ENCODE peak calls at places on chromosomes 2 and 18, in six cellular contexts. P, R, E, G, C and T are unnamed samples.

GRCh38 chr2:199718074-199718473 is 132.9 kb downstream of the FTCDNL1 start:
- DNase-seq in P (no peak), E (no peak), G (no peak), C (no peak), R (no peak), T (no peak)

GRCh38 chr2:148875387-148876051 is 492 bp downstream of the KIF5C start:
- DNase-seq in E (no peak), R (no peak), P (no peak), C (peak; percentile 45), G (peak; percentile 14), T (no peak)

GRCh38 chr2:225764346-225764745 is 364.8 kb downstream of the NYAP2 start:
- DNase-seq in P (no peak), G (no peak), E (no peak), R (no peak), C (no peak), T (no peak)

GRCh38 chr2:2024751-2025481 is 280.6 kb upstream of the PXDN start:
- DNase-seq in C (peak; percentile 22), R (peak; percentile 1), P (no peak), G (no peak), E (no peak), T (no peak)

GRCh38 chr2:38740851-38741541 is 10.2 kb downstream of the SRSF7 start:
- DNase-seq in G (peak; percentile 69), E (no peak), C (peak; percentile 64), R (no peak), P (peak; percentile 77), T (no peak)

GRCh38 chr2:222024934-222025890 is 273.6 kb downstream of the PAX3 start:
- DNase-seq in R (no peak), G (peak; percentile 59), E (no peak), P (no peak), C (peak; percentile 85), T (no peak)

GRCh38 chr18:72232611-72233010 is 311.5 kb downstream of the CBLN2 start:
- DNase-seq in R (no peak), P (no peak), E (no peak), C (no peak), G (no peak), T (no peak)

GRCh38 chr18:11953113-11953512 is 28.2 kb upstream of the IMPA2 start:
- DNase-seq in P (no peak), E (no peak), R (no peak), G (no peak), C (no peak), T (no peak)

GRCh38 chr2:46535360-46535759 is 56.0 kb downstream of the TMEM247 start:
- DNase-seq in G (no peak), P (no peak), R (no peak), E (no peak), C (no peak), T (no peak)

GRCh38 chr2:113858764-113859163 is 31.1 kb upstream of the ACTR3 start:
- DNase-seq in C (no peak), E (no peak), G (peak; percentile 97), R (no peak), P (no peak), T (no peak)

GRCh38 chr18:3595282-3596273 is 145.6 kb downstream of the TGIF1 start:
- DNase-seq in G (peak; percentile 96), C (peak; percentile 76), E (peak; percentile 43), R (peak; percentile 72), P (no peak), T (peak; percentile 70)

GRCh38 chr18:23712445-23712844 is 23.2 kb downstream of the LAMA3 start:
- DNase-seq in G (no peak), P (no peak), C (no peak), R (no peak), E (no peak), T (no peak)

GRCh38 chr18:72223733-72224132 is 320.4 kb downstream of the CBLN2 start:
- DNase-seq in R (no peak), P (no peak), C (no peak), E (no peak), G (no peak), T (no peak)

GRCh38 chr2:26316845-26317244 is 29.1 kb upstream of the SELENOI start:
- DNase-seq in P (no peak), C (no peak), R (no peak), G (no peak), E (no peak), T (no peak)

GRCh38 chr18:11887305-11888262 is 20.5 kb downstream of the MPPE1 start:
- DNase-seq in E (no peak), C (no peak), P (no peak), R (peak; percentile 39), G (no peak), T (no peak)

GRCh38 chr2:55862673-55863390 is 60.8 kb downstream of the EFEMP1 start:
- DNase-seq in G (peak; percentile 99), E (peak; percentile 33), R (no peak), P (no peak), C (peak; percentile 23), T (no peak)

DNA sequence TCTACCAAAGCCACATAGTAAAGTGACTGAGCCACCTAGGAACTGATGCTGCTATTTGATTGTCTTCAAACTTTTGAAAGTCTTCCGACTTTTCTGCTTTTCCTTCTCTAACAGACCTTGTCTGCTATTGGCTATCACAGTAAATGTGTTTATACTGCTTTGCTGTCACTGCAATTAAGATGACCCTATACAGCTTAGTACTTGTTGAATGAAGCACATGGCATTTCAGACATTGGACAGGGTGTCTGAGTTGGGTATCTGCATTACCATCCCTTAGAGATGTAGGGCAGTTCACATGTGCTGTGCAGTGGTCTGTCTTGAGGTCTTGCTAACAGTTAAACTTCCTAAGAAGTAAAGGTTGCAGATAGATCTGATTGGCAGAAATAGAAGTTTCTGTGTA is 3.6 kb downstream of the WDR43 start:
- DNase-seq in C (no peak), G (no peak), E (no peak), P (no peak), R (no peak), T (no peak)
- H3K4me3 ChIP-seq in C (no peak overlapping the region), G (no peak overlapping the region), E (no peak overlapping the region), P (no peak overlapping the region), R (no peak overlapping the region), T (no peak overlapping the region)

DNA sequence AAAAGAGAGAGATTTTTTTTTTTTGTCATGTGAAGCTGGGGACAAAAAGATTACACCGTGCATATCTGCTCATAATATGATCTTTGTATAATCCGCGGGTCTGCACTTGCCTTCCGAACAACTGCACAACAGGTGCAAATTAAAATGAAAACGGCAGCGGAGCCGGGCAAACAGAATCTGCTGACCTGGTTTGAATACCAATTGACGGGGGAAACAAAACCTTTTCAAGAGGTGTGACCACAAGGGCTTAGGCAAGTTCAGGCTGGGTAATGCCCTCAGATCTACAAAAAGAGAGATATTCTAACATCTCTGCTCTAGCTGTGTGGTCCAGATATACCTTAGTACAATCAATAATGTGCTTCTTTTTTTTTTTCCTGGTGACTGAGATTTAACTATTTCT is 88.5 kb downstream of the ZEB2 start:
- DNase-seq in R (no peak), G (no peak), C (peak; percentile 49), P (no peak), E (no peak), T (no peak)
- H3K4me1 ChIP-seq in R (no peaks in the 10 kb centered on the region), G (peaks cover 23% of the 10 kb centered on the region), C (peaks cover 6% of the 10 kb centered on the region), P (peaks cover 4% of the 10 kb centered on the region), E (peaks cover 3% of the 10 kb centered on the region), T (peaks cover 7% of the 10 kb centered on the region)

GRCh38 chr2:161418275-161418714 is 2.2 kb downstream of the TBR1 start:
- DNase-seq in G (no peak), E (no peak), R (no peak), P (no peak), C (no peak), T (no peak)

GRCh38 chr2:161417428-161418274 is 1.6 kb downstream of the TBR1 start:
- DNase-seq in P (no peak), E (no peak), G (no peak), C (peak; percentile 54), R (no peak), T (no peak)

GRCh38 chr2:161420406-161421025 is 4.4 kb downstream of the TBR1 start:
- DNase-seq in C (no peak), E (no peak), P (no peak), G (no peak), R (no peak), T (no peak)

GRCh38 chr2:161419338-161419965 is 3.4 kb downstream of the TBR1 start:
- DNase-seq in P (no peak), R (no peak), G (no peak), C (no peak), E (no peak), T (no peak)

DNA sequence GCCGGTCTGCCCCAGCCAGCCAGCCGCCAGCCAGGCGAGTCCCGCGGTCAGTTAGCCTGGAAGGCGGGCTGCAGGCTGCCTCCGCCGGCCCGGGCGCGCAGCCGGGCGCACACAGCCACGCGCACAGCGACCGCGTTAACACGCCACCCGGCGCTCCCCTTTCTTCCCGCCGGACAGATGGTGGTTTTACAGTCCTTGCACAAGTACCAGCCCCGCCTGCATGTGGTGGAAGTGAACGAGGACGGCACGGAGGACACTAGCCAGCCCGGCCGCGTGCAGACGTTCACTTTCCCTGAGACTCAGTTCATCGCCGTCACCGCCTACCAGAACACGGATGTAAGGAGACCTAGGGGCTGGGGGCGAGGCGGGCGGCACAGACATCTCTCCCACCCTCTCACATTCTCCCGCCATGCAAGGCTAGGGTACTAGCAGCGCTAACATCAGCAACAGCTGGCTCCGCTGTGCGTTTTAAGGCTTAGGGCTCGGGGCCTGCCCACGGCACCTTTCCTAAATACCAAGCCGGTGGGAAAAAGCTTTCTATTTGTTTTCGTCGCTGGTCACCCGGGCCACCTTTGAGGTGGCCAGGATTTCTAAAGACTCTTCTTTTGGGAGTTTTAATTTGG is 2.7 kb downstream of the TBR1 start:
- DNase-seq in G (peak; percentile 45), C (peak; percentile 78), E (no peak), P (no peak), R (peak; percentile 29), T (no peak)
- H3K4me3 ChIP-seq in G (peak overlapping the region; percentile 16), C (peak overlapping the region; percentile 29), E (no peak overlapping the region), P (no peak overlapping the region), R (no peak overlapping the region), T (no peak overlapping the region)

DNA sequence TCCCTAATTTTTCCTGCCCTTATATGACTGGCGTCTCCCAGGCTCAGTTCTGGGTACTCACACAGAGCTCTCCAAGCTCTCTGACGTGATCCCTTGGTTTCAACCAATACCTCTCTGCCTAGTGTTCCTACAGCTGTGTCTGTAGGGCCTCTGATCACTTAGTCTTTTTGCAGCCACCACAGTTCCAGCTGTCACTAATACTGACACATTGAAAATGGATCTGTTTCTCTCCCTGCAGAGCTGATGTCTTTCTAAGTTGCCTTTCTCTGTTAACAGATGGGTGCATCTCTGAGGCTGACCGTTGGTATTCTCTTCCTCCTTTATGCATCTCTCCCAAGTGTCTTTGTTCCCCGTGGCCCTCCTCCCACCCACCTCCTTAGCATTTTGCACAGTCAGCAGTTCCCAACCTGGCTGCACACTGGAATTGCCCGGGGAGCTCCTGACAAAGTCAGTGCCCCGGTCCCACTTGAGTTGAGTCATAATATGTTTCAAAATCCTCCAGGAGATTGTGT is 62.5 kb downstream of the CERS6 start:
- DNase-seq in R (no peak), E (no peak), C (peak; percentile 60), G (peak; percentile 64), P (peak; percentile 72), T (no peak)
- H3K4me1 ChIP-seq in R (no peaks in the 10 kb centered on the region), E (peaks cover 3% of the 10 kb centered on the region), C (peaks cover 6% of the 10 kb centered on the region), G (peaks cover 49% of the 10 kb centered on the region), P (peaks cover 10% of the 10 kb centered on the region), T (no peaks in the 10 kb centered on the region)